ENCODE peak calls at places on chromosomes 13 and 19, in seven cellular contexts. One of them, this sample, is unnamed.

GRCh38 chr13:93505104-93505952 is 278.7 kb downstream of the GPC6 start:
- DNase-seq in fibroblast of pulmonary artery: peak
- DNase-seq in heart left ventricle: no peak
- DNase-seq in Peyer's patch: no peak
- DNase-seq in choroid plexus epithelial cell: peak
- DNase-seq in tibial nerve: no peak
- DNase-seq in psoas muscle: no peak
- DNase-seq in this sample: no peak

GRCh38 chr19:36009633-36010379 is 1.2 kb upstream of the SYNE4 start:
- DNase-seq in choroid plexus epithelial cell: no peak
- DNase-seq in heart left ventricle: no peak
- DNase-seq in fibroblast of pulmonary artery: no peak
- DNase-seq in Peyer's patch: no peak
- DNase-seq in tibial nerve: no peak
- DNase-seq in psoas muscle: no peak
- DNase-seq in this sample: no peak

GRCh38 chr13:85500716-85501256 is 298.4 kb downstream of the SLITRK6 start:
- DNase-seq in fibroblast of pulmonary artery: no peak
- DNase-seq in heart left ventricle: no peak
- DNase-seq in psoas muscle: no peak
- DNase-seq in choroid plexus epithelial cell: no peak
- DNase-seq in Peyer's patch: no peak
- DNase-seq in tibial nerve: no peak
- DNase-seq in this sample: no peak

GRCh38 chr13:113811081-113811928 is 52.3 kb downstream of the TMEM255B start:
- DNase-seq in Peyer's patch: no peak
- DNase-seq in choroid plexus epithelial cell: no peak
- DNase-seq in tibial nerve: no peak
- DNase-seq in fibroblast of pulmonary artery: no peak
- DNase-seq in heart left ventricle: no peak
- DNase-seq in psoas muscle: peak
- DNase-seq in this sample: no peak

GRCh38 chr19:9323557-9323918 is 441 bp upstream of the ZNF559 start:
- DNase-seq in Peyer's patch: no peak
- DNase-seq in psoas muscle: peak
- DNase-seq in fibroblast of pulmonary artery: peak
- DNase-seq in choroid plexus epithelial cell: peak
- DNase-seq in tibial nerve: peak
- DNase-seq in heart left ventricle: peak
- DNase-seq in this sample: peak

GRCh38 chr19:42003506-42004294 is 9.7 kb upstream of the ATP1A3 start:
- DNase-seq in psoas muscle: no peak
- DNase-seq in choroid plexus epithelial cell: no peak
- DNase-seq in heart left ventricle: no peak
- DNase-seq in Peyer's patch: no peak
- DNase-seq in tibial nerve: no peak
- DNase-seq in fibroblast of pulmonary artery: no peak
- DNase-seq in this sample: no peak

GRCh38 chr13:65275838-65276630 is 1954.1 kb downstream of the PCDH9 start:
- DNase-seq in psoas muscle: no peak
- DNase-seq in tibial nerve: no peak
- DNase-seq in Peyer's patch: no peak
- DNase-seq in fibroblast of pulmonary artery: no peak
- DNase-seq in heart left ventricle: no peak
- DNase-seq in choroid plexus epithelial cell: no peak
- DNase-seq in this sample: no peak

GRCh38 chr13:20191902-20192469 is 752 bp downstream of the GJB2 start:
- DNase-seq in fibroblast of pulmonary artery: no peak
- DNase-seq in tibial nerve: no peak
- DNase-seq in heart left ventricle: no peak
- DNase-seq in psoas muscle: no peak
- DNase-seq in Peyer's patch: peak
- DNase-seq in choroid plexus epithelial cell: peak
- DNase-seq in this sample: no peak

GRCh38 chr19:39934584-39935233 is at the start of gene FCGBP:
- DNase-seq in psoas muscle: no peak
- DNase-seq in tibial nerve: no peak
- DNase-seq in heart left ventricle: no peak
- DNase-seq in Peyer's patch: peak
- DNase-seq in fibroblast of pulmonary artery: no peak
- DNase-seq in choroid plexus epithelial cell: no peak
- DNase-seq in this sample: no peak

GRCh38 chr13:44410328-44410859 is 36.8 kb downstream of the SERP2 start:
- DNase-seq in fibroblast of pulmonary artery: no peak
- DNase-seq in psoas muscle: no peak
- DNase-seq in choroid plexus epithelial cell: no peak
- DNase-seq in Peyer's patch: no peak
- DNase-seq in tibial nerve: no peak
- DNase-seq in heart left ventricle: no peak
- DNase-seq in this sample: no peak

GRCh38 chr13:101661839-101662238 is 209.4 kb downstream of the ITGBL1 start:
- DNase-seq in fibroblast of pulmonary artery: no peak
- DNase-seq in psoas muscle: no peak
- DNase-seq in heart left ventricle: no peak
- DNase-seq in choroid plexus epithelial cell: no peak
- DNase-seq in tibial nerve: no peak
- DNase-seq in Peyer's patch: no peak
- DNase-seq in this sample: no peak

GRCh38 chr13:42056585-42056984 is 8.1 kb downstream of the DGKH start:
- DNase-seq in psoas muscle: no peak
- DNase-seq in heart left ventricle: no peak
- DNase-seq in choroid plexus epithelial cell: no peak
- DNase-seq in fibroblast of pulmonary artery: no peak
- DNase-seq in Peyer's patch: no peak
- DNase-seq in tibial nerve: no peak
- DNase-seq in this sample: no peak

GRCh38 chr19:38193445-38193844 is 30.6 kb downstream of the DPF1 start:
- DNase-seq in tibial nerve: no peak
- DNase-seq in choroid plexus epithelial cell: no peak
- DNase-seq in Peyer's patch: no peak
- DNase-seq in heart left ventricle: no peak
- DNase-seq in psoas muscle: no peak
- DNase-seq in fibroblast of pulmonary artery: no peak
- DNase-seq in this sample: no peak

GRCh38 chr13:40963927-40964326 is 55.2 kb downstream of the ELF1 start:
- DNase-seq in heart left ventricle: no peak
- DNase-seq in tibial nerve: no peak
- DNase-seq in choroid plexus epithelial cell: peak
- DNase-seq in psoas muscle: no peak
- DNase-seq in Peyer's patch: no peak
- DNase-seq in fibroblast of pulmonary artery: peak
- DNase-seq in this sample: no peak

GRCh38 chr13:105937451-105937850 is 598.0 kb downstream of the EFNB2 start:
- DNase-seq in choroid plexus epithelial cell: no peak
- DNase-seq in Peyer's patch: no peak
- DNase-seq in fibroblast of pulmonary artery: no peak
- DNase-seq in psoas muscle: no peak
- DNase-seq in tibial nerve: no peak
- DNase-seq in heart left ventricle: no peak
- DNase-seq in this sample: no peak

GRCh38 chr13:22240716-22241115 is 569.8 kb downstream of the FGF9 start:
- DNase-seq in heart left ventricle: no peak
- DNase-seq in choroid plexus epithelial cell: no peak
- DNase-seq in fibroblast of pulmonary artery: no peak
- DNase-seq in Peyer's patch: no peak
- DNase-seq in psoas muscle: no peak
- DNase-seq in tibial nerve: no peak
- DNase-seq in this sample: no peak

GRCh38 chr13:99991806-99992242 is 10.2 kb downstream of the ZIC2 start:
- DNase-seq in choroid plexus epithelial cell: peak
- DNase-seq in tibial nerve: no peak
- DNase-seq in psoas muscle: no peak
- DNase-seq in heart left ventricle: no peak
- DNase-seq in fibroblast of pulmonary artery: no peak
- DNase-seq in Peyer's patch: no peak
- DNase-seq in this sample: no peak

GRCh38 chr13:109684836-109685602 is 101.4 kb downstream of the IRS2 start:
- DNase-seq in Peyer's patch: peak
- DNase-seq in heart left ventricle: peak
- DNase-seq in fibroblast of pulmonary artery: peak
- DNase-seq in tibial nerve: no peak
- DNase-seq in psoas muscle: no peak
- DNase-seq in choroid plexus epithelial cell: peak
- DNase-seq in this sample: no peak
- H3K4me3 ChIP-seq in Peyer's patch: peak
- H3K4me3 ChIP-seq in heart left ventricle: peak
- H3K4me3 ChIP-seq in fibroblast of pulmonary artery: no peak
- H3K4me3 ChIP-seq in tibial nerve: no peak
- H3K4me3 ChIP-seq in psoas muscle: peak
- H3K4me3 ChIP-seq in choroid plexus epithelial cell: no peak
- H3K4me3 ChIP-seq in this sample: no peak

GRCh38 chr13:39766464-39767167 is 111.2 kb downstream of the COG6 start:
- DNase-seq in tibial nerve: no peak
- DNase-seq in psoas muscle: no peak
- DNase-seq in fibroblast of pulmonary artery: no peak
- DNase-seq in heart left ventricle: no peak
- DNase-seq in choroid plexus epithelial cell: no peak
- DNase-seq in Peyer's patch: no peak
- DNase-seq in this sample: no peak

GRCh38 chr13:39767791-39768564 is 112.5 kb downstream of the COG6 start:
- DNase-seq in choroid plexus epithelial cell: no peak
- DNase-seq in heart left ventricle: no peak
- DNase-seq in fibroblast of pulmonary artery: no peak
- DNase-seq in tibial nerve: no peak
- DNase-seq in psoas muscle: no peak
- DNase-seq in Peyer's patch: no peak
- DNase-seq in this sample: no peak

GRCh38 chr13:39770514-39770913 is 115.1 kb downstream of the COG6 start:
- DNase-seq in heart left ventricle: no peak
- DNase-seq in tibial nerve: no peak
- DNase-seq in psoas muscle: no peak
- DNase-seq in choroid plexus epithelial cell: no peak
- DNase-seq in fibroblast of pulmonary artery: no peak
- DNase-seq in Peyer's patch: no peak
- DNase-seq in this sample: no peak

GRCh38 chr13:39768962-39769361 is 113.5 kb downstream of the COG6 start:
- DNase-seq in fibroblast of pulmonary artery: peak
- DNase-seq in Peyer's patch: no peak
- DNase-seq in tibial nerve: no peak
- DNase-seq in heart left ventricle: no peak
- DNase-seq in psoas muscle: no peak
- DNase-seq in choroid plexus epithelial cell: no peak
- DNase-seq in this sample: no peak

GRCh38 chr13:39765801-39766463 is 110.5 kb downstream of the COG6 start:
- DNase-seq in tibial nerve: no peak
- DNase-seq in psoas muscle: peak
- DNase-seq in heart left ventricle: peak
- DNase-seq in choroid plexus epithelial cell: peak
- DNase-seq in Peyer's patch: peak
- DNase-seq in fibroblast of pulmonary artery: no peak
- DNase-seq in this sample: no peak
- TF ChIP-seq CTCF in tibial nerve: peak
- TF ChIP-seq CTCF in psoas muscle: peak
- TF ChIP-seq CTCF in heart left ventricle: peak
- TF ChIP-seq CTCF in choroid plexus epithelial cell: peak
- TF ChIP-seq CTCF in Peyer's patch: no peak
- TF ChIP-seq CTCF in fibroblast of pulmonary artery: peak
- TF ChIP-seq CTCF in this sample: peak

DNA sequence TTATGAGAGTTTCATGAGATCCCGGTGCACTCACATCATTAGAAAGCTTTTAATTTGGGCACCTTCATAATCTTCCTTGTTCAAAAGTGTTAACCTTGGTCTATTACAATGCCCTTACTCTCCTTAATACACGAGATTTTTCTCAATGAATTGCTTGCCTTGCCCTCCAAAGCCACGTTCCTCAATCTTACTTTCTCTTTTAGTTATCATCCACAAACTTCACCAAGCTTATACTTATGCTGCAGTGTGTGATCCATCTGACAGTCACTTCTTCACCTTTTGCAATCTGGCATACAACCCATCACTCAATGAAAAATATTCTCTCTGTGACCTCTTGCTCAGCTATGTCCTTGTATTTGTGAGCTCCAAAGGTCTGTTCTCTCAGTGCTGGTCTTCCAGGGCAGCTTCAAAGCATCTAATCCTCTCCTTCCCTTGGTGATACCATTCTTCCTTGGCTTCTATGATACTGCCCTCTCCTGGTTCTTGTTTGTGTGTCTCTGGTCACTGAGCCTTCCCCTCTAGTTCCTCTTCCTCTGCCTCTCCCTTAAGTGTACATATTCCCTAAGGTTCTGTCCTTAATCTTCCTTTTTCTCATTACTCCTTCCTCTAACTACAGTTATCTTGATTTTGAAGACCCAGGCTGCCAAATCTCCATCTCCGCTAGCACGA is 202.2 kb upstream of the STARD13 start:
- DNase-seq in Peyer's patch: no peak
- DNase-seq in heart left ventricle: no peak
- DNase-seq in fibroblast of pulmonary artery: peak
- DNase-seq in psoas muscle: no peak
- DNase-seq in tibial nerve: no peak
- DNase-seq in choroid plexus epithelial cell: peak
- DNase-seq in this sample: no peak
- H3K4me3 ChIP-seq in Peyer's patch: no peak
- H3K4me3 ChIP-seq in heart left ventricle: peak
- H3K4me3 ChIP-seq in fibroblast of pulmonary artery: peak
- H3K4me3 ChIP-seq in psoas muscle: peak
- H3K4me3 ChIP-seq in tibial nerve: no peak
- H3K4me3 ChIP-seq in choroid plexus epithelial cell: no peak
- H3K4me3 ChIP-seq in this sample: peak

GRCh38 chr19:13459351-13459750 is 46.9 kb downstream of the CACNA1A start:
- DNase-seq in choroid plexus epithelial cell: no peak
- DNase-seq in tibial nerve: no peak
- DNase-seq in fibroblast of pulmonary artery: no peak
- DNase-seq in psoas muscle: no peak
- DNase-seq in heart left ventricle: no peak
- DNase-seq in Peyer's patch: no peak
- DNase-seq in this sample: no peak

GRCh38 chr19:13466697-13467096 is 39.6 kb downstream of the CACNA1A start:
- DNase-seq in psoas muscle: no peak
- DNase-seq in Peyer's patch: no peak
- DNase-seq in tibial nerve: no peak
- DNase-seq in heart left ventricle: no peak
- DNase-seq in choroid plexus epithelial cell: no peak
- DNase-seq in fibroblast of pulmonary artery: no peak
- DNase-seq in this sample: no peak

GRCh38 chr19:13461536-13461935 is 44.7 kb downstream of the CACNA1A start:
- DNase-seq in fibroblast of pulmonary artery: no peak
- DNase-seq in choroid plexus epithelial cell: no peak
- DNase-seq in tibial nerve: no peak
- DNase-seq in heart left ventricle: no peak
- DNase-seq in Peyer's patch: no peak
- DNase-seq in psoas muscle: no peak
- DNase-seq in this sample: no peak

GRCh38 chr19:13460045-13460444 is 46.2 kb downstream of the CACNA1A start:
- DNase-seq in heart left ventricle: no peak
- DNase-seq in choroid plexus epithelial cell: no peak
- DNase-seq in tibial nerve: no peak
- DNase-seq in psoas muscle: no peak
- DNase-seq in Peyer's patch: no peak
- DNase-seq in fibroblast of pulmonary artery: no peak
- DNase-seq in this sample: no peak

DNA sequence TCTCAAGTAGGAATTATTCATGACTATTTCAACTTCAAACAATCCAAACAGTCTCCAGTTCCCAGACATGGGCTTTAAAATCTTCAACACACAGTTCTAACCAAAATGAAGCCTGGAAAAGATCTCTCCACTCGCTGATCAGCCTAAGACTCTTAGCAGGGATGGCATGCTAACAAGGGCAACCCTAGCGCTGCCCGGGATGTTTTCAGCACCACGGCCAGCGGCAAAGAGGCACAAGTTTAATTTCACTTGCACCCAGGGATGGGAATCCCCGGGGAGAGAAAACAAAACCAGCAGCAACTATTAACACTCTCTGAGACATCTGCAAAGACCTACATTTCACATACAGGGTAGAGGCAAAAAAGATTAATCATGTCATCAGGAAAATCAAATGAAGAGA is 43.0 kb downstream of the CACNA1A start:
- DNase-seq in tibial nerve: no peak
- DNase-seq in Peyer's patch: no peak
- DNase-seq in psoas muscle: no peak
- DNase-seq in fibroblast of pulmonary artery: peak
- DNase-seq in heart left ventricle: no peak
- DNase-seq in choroid plexus epithelial cell: peak
- DNase-seq in this sample: no peak
- TF ChIP-seq CTCF in tibial nerve: no peak
- TF ChIP-seq CTCF in Peyer's patch: no peak
- TF ChIP-seq CTCF in psoas muscle: no peak
- TF ChIP-seq CTCF in fibroblast of pulmonary artery: no peak
- TF ChIP-seq CTCF in heart left ventricle: no peak
- TF ChIP-seq CTCF in choroid plexus epithelial cell: no peak
- TF ChIP-seq CTCF in this sample: no peak